ENCODE peak calls at places on chromosomes 13 and 19, in seven cellular contexts. I is PC-9, S is SK-N-SH, K is OCI-LY7, N is GM23338, T is HCT116, R is PC-3. F is an unnamed sample. For H3K9me2, the result is how much of the 10 kb centered on the place peaks cover.

GRCh38 chr19:29662604-29663404 is 2.5 kb upstream of the PLEKHF1 start:
- DNase-seq in I (peak), S (no peak), K (no peak), N (no peak), T (no peak), R (peak), F (peak)

GRCh38 chr19:34366670-34367423 is 1.9 kb downstream of the GPI start:
- DNase-seq in I (no peak), S (no peak), K (no peak), N (no peak), T (no peak), R (no peak), F (peak)

GRCh38 chr19:9672893-9673292 is 2.0 kb downstream of the ZNF562 start:
- DNase-seq in I (no peak), S (no peak), K (no peak), N (no peak), T (no peak), R (no peak), F (no peak)

GRCh38 chr13:91355099-91355825 is 7.8 kb downstream of the MIR17HG start:
- DNase-seq in I (no peak), S (no peak), K (peak), N (no peak), T (no peak), R (no peak), F (no peak)

GRCh38 chr13:50320297-50320862 is 305.1 kb downstream of the KCNRG start:
- DNase-seq in I (no peak), S (no peak), K (no peak), N (no peak), T (peak), R (peak), F (peak)

GRCh38 chr19:31223805-31224534 is 125.3 kb downstream of the TSHZ3 start:
- DNase-seq in I (no peak), S (no peak), K (no peak), N (no peak), T (no peak), R (no peak), F (peak)

GRCh38 chr13:51501592-51502205 is 48.9 kb upstream of the INTS6 start:
- DNase-seq in I (no peak), S (no peak), K (no peak), N (no peak), T (no peak), R (peak), F (peak)

GRCh38 chr13:57409121-57409520 is 222.4 kb upstream of the PCDH17 start:
- DNase-seq in I (no peak), S (no peak), K (no peak), N (peak), T (no peak), R (no peak), F (no peak)

GRCh38 chr13:41675306-41675705 is 218.0 kb downstream of the RGCC start:
- DNase-seq in I (no peak), S (no peak), K (no peak), N (no peak), T (no peak), R (no peak), F (peak)

GRCh38 chr19:31317542-31317941 is 31.7 kb downstream of the TSHZ3 start:
- DNase-seq in I (no peak), S (no peak), K (no peak), N (peak), T (no peak), R (no peak), F (peak)

GRCh38 chr19:15551183-15552004 is 43.1 kb downstream of the CYP4F22 start:
- DNase-seq in I (peak), S (peak), K (peak), N (peak), T (no peak), R (peak), F (peak)

GRCh38 chr13:72141845-72142470 is 275.0 kb upstream of the DACH1 start:
- DNase-seq in I (no peak), S (no peak), K (no peak), N (no peak), T (no peak), R (peak), F (no peak)

GRCh38 chr13:51261610-51262249 is 39.5 kb downstream of the FAM124A start:
- DNase-seq in I (no peak), S (no peak), K (no peak), N (no peak), T (no peak), R (no peak), F (no peak)

GRCh38 chr19:17337675-17338439 is 504 bp downstream of the GTPBP3 start:
- DNase-seq in I (no peak), S (peak), K (peak), N (peak), T (no peak), R (peak), F (peak)

GRCh38 chr13:76647550-76647949 is 238.7 kb downstream of the KCTD12 start:
- DNase-seq in I (no peak), S (no peak), K (no peak), N (no peak), T (no peak), R (no peak), F (peak)

GRCh38 chr13:40230833-40231266 is 435.6 kb downstream of the FOXO1 start:
- DNase-seq in I (no peak), S (no peak), K (no peak), N (no peak), T (no peak), R (peak), F (peak)

GRCh38 chr13:51920267-51920666 is 58.5 kb downstream of the CCDC70 start:
- DNase-seq in I (no peak), S (no peak), K (no peak), N (no peak), T (no peak), R (no peak), F (no peak)

DNA sequence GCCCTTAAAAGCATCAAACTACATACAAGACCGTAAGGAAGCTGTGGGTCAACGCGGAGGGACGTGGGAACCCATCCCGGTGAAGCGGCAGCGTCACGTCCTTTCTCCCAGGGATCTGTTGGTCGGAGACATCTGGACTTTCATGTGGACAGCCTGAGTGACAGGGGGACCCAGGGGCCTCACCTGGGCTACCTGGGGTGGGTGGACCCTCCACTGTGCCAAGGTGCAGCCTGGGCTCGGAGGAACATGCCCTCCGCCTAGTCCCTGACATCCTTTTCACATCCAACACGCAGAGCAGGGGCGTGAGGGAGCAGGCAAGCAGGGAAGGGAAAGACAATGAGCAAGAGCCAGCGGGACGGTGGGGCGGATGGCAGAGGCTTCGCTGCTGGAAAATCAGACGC is 13.8 kb upstream of the GARIN5A start:
- DNase-seq in I (no peak), S (no peak), K (no peak), N (no peak), T (no peak), R (no peak), F (no peak)
- H3K9me2 ChIP-seq in I (under half), S (under half), K (under half), N (under half), T (under half), R (under half), F (under half)

DNA sequence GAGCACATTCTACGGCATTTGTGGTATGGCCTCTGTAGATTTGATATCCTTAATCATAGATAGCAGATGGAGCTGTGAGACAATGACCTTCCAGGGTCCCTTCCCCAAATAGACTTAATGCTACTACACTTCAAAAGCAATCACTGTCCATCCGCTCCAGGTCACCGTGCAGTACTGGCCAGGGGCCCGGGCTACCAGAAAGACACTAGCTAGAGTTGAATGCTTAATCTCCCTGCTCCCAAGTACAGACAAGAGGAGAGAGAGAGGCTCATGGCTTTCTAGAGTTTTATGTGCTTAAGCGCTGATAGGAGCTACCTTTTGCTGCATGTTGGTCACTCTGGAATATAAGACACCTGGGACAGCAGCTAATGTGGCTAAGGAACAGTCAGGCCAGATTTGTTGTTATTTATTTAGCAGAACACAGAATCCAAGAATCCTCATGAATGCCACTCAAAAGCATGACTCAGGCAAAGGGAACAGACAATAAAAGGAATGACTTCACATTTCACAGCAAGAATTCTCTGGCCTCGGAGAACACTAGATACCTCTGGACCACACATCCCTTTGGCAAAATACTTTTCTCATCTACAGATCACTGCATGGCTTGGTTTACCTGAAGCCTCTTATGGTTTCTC is 165.0 kb downstream of the LACC1 start:
- DNase-seq in I (peak), S (no peak), K (no peak), N (no peak), T (no peak), R (peak), F (no peak)
- H3K4me2 ChIP-seq in I (peak), S (no peak), K (no peak), N (no peak), T (no peak), R (peak), F (no peak)

GRCh38 chr13:28636078-28636477 is 22.9 kb upstream of the POMP start:
- DNase-seq in I (no peak), S (no peak), K (no peak), N (no peak), T (no peak), R (no peak), F (peak)

GRCh38 chr13:28637714-28638355 is 21.1 kb upstream of the POMP start:
- DNase-seq in I (no peak), S (no peak), K (peak), N (peak), T (no peak), R (no peak), F (no peak)

GRCh38 chr13:28638756-28639155 is 20.2 kb upstream of the POMP start:
- DNase-seq in I (no peak), S (no peak), K (no peak), N (no peak), T (no peak), R (no peak), F (no peak)

GRCh38 chr13:28640861-28641599 is 17.9 kb upstream of the POMP start:
- DNase-seq in I (no peak), S (no peak), K (no peak), N (no peak), T (no peak), R (no peak), F (no peak)

DNA sequence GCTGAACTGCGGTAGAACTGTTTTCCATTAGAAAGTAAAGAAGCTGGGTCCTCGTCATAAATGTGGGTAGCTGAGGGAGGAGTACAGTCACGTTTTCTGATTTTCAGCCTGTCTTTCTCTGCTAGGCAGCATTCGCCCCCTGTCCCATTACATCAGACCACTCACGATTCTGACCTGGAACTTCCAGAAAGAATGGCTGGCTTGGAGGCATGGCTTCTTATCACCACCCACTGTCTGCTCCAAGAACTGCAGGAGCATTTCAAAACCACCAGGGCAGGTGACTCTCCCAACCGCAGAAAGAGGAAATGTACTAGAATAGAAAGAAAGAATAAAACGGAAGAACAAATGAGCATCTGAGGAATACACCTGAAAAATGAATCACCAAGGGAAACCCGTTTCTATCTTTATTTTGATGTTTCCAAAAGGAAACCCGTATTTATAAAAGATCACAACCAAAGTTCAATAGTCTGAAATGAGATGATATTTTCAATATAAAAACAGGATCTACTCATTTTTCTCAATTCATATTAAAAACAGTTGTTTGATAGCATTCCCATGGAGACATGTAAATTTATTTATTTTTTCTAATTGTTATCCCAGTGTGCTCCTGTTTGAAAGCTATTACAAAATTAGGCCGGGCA is 22.1 kb upstream of the POMP start:
- DNase-seq in I (peak), S (peak), K (peak), N (peak), T (peak), R (peak), F (peak)
- H2AFZ ChIP-seq in I (no peak), S (no peak), K (no peak), N (no peak), T (peak), R (no peak), F (no peak)

GRCh38 chr19:18868380-18869230 is 27.4 kb downstream of the CERS1 start:
- DNase-seq in I (no peak), S (no peak), K (no peak), N (peak), T (no peak), R (no peak), F (peak)
- H3K9me2 ChIP-seq in I (under half), S (under half), K (under half), N (under half), T (under half), R (under half), F (under half)

F was measured in GM23248.